ENCODE peak calls at places on chromosomes 1 and 21, in ten cellular contexts. O, W, S, B, Y, E, V, D, F and Q are unnamed samples.

GRCh38 chr1:241408170-241408569 is 51.2 kb upstream of the RGS7 start:
- DNase-seq in F (peak), E (no peak), O (peak), S (no peak), V (no peak), B (no peak), W (peak), Y (no peak), D (no peak), Q (peak)

GRCh38 chr1:53025034-53025777 is 36.8 kb upstream of the PODN start:
- DNase-seq in E (peak), F (peak), O (peak), S (no peak), V (peak), D (peak), Y (peak), W (peak), B (no peak), Q (peak)

GRCh38 chr1:244236101-244236500 is 185.0 kb downstream of the ZBTB18 start:
- DNase-seq in E (no peak), Y (no peak), B (no peak), S (no peak), V (no peak), D (no peak), O (peak), W (no peak), F (peak), Q (no peak)

GRCh38 chr1:224727851-224728250 is 111.7 kb downstream of the CNIH3 start:
- DNase-seq in B (no peak), W (peak), Y (no peak), F (no peak), V (no peak), D (peak), S (no peak), E (peak), O (no peak), Q (peak)

GRCh38 chr1:228647523-228648444 is 87.5 kb upstream of the RHOU start:
- DNase-seq in D (peak), V (no peak), W (peak), F (no peak), S (no peak), B (peak), O (peak), E (peak), Y (peak), Q (peak)

GRCh38 chr1:47598357-47598756 is 160.5 kb downstream of the FOXD2 start:
- DNase-seq in O (no peak), S (no peak), Y (no peak), F (no peak), D (no peak), V (no peak), B (no peak), W (no peak), E (no peak), Q (no peak)

GRCh38 chr1:10899490-10900264 is 103.2 kb upstream of the CASZ1 start:
- DNase-seq in D (no peak), O (no peak), W (peak), E (peak), S (no peak), B (no peak), Y (no peak), F (no peak), V (no peak), Q (peak)

GRCh38 chr21:21213297-21213696 is 215.1 kb downstream of the NCAM2 start:
- DNase-seq in D (no peak), V (no peak), W (no peak), O (no peak), B (no peak), E (no peak), Y (no peak), S (no peak), F (peak), Q (no peak)

GRCh38 chr21:35414511-35415139 is 365.5 kb upstream of the RUNX1 start:
- DNase-seq in F (peak), B (no peak), O (peak), E (no peak), Y (no peak), W (no peak), D (no peak), S (no peak), V (no peak), Q (no peak)

GRCh38 chr1:214566158-214567104 is 15.0 kb upstream of the PTPN14 start:
- DNase-seq in S (no peak), W (peak), D (peak), O (peak), V (no peak), B (no peak), E (peak), Y (no peak), F (peak), Q (peak)

GRCh38 chr1:209791920-209792319 is 7.6 kb upstream of the C1orf74 start:
- DNase-seq in B (no peak), D (no peak), W (no peak), O (no peak), E (no peak), S (no peak), V (no peak), F (no peak), Y (no peak), Q (peak)

GRCh38 chr1:247110627-247111258 is 6.6 kb upstream of the ZNF669 start:
- DNase-seq in F (peak), S (no peak), Y (no peak), E (peak), O (no peak), W (peak), D (peak), B (no peak), V (no peak), Q (peak)

GRCh38 chr1:119808972-119809550 is 2.2 kb downstream of the REG4 start:
- DNase-seq in W (peak), V (peak), O (peak), S (peak), B (peak), D (peak), E (peak), F (peak), Y (peak), Q (peak)

GRCh38 chr1:226422478-226422877 is 14.6 kb upstream of the PARP1 start:
- DNase-seq in O (no peak), E (no peak), V (no peak), F (no peak), B (no peak), S (no peak), Y (no peak), D (no peak), W (no peak), Q (no peak)

GRCh38 chr1:226427131-226427530 is 19.2 kb upstream of the PARP1 start:
- DNase-seq in F (no peak), S (no peak), W (no peak), V (no peak), E (no peak), D (no peak), B (no peak), O (no peak), Y (no peak), Q (no peak)

GRCh38 chr1:226425004-226425378 is 17.1 kb upstream of the PARP1 start:
- DNase-seq in V (no peak), S (no peak), B (no peak), D (no peak), W (no peak), E (no peak), F (no peak), O (no peak), Y (no peak), Q (no peak)

GRCh38 chr1:226425431-226426031 is 17.6 kb upstream of the PARP1 start:
- DNase-seq in D (no peak), E (no peak), Y (no peak), S (peak), O (no peak), F (no peak), W (peak), B (no peak), V (no peak), Q (no peak)

GRCh38 chr1:226424228-226425003 is 16.5 kb upstream of the PARP1 start:
- DNase-seq in D (peak), F (peak), E (peak), W (peak), O (peak), B (no peak), S (no peak), V (no peak), Y (no peak), Q (peak)
- TF ChIP-seq CTCF in D (peak), F (peak), E (peak), W (peak), O (peak), B (peak), S (peak), V (peak), Y (peak), Q (peak)

GRCh38 chr1:156157974-156158373 is 4.6 kb downstream of the SEMA4A start:
- DNase-seq in E (no peak), S (no peak), W (no peak), B (no peak), Y (no peak), V (no peak), F (no peak), D (no peak), O (no peak), Q (no peak)

GRCh38 chr1:156160744-156161181 is 7.4 kb downstream of the SEMA4A start:
- DNase-seq in V (peak), F (peak), Y (peak), S (peak), D (peak), E (no peak), W (peak), B (peak), O (peak), Q (peak)

GRCh38 chr1:156162430-156163037 is 9.1 kb downstream of the SEMA4A start:
- DNase-seq in D (no peak), V (no peak), W (no peak), F (no peak), O (no peak), B (peak), S (no peak), Y (no peak), E (no peak), Q (no peak)

GRCh38 chr1:156157506-156157905 is 4.1 kb downstream of the SEMA4A start:
- DNase-seq in D (no peak), W (no peak), F (no peak), V (no peak), O (no peak), E (no peak), Y (no peak), S (no peak), B (no peak), Q (no peak)

DNA sequence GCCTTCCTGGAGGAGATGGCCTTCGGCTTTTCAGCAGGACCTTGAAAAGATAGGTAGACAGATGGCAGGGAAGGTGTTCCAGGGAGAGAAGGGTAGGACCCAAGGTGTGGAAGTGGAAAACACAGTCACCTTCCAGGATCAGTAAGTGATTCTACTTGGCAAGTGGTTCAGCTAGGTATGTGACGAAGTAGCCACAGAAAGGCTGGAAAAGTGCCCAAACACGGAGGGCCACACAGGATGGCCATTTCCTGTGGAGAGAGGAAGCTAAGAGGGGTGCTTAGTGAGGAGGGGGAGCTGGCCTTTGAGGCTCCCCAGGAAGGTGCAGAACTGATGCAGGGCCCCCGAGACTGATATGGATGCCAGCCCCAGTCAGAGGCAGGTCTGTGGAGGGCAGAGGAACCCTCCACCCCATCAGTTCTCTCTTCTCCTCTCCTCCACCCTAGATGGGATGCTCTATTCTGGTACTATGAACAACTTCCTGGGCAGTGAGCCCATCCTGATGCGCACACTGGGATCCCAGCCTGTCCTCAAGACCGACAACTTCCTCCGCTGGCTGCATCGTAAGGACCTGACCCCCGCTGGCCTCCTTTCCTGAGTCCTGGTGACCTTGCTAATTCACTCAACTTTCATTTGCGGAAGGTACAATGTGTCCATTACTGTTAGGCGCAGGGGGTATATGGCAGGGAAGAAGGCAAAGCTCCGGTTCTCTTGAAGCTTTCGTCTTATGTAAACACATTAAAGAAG is 6.8 kb downstream of the SEMA4A start:
- DNase-seq in B (no peak), V (no peak), D (no peak), W (no peak), S (no peak), O (no peak), E (no peak), Y (no peak), F (no peak), Q (no peak)
- H3K4me3 ChIP-seq in B (peak), V (no peak), D (no peak), W (peak), S (peak), O (peak), E (no peak), Y (peak), F (no peak), Q (no peak)

GRCh38 chr1:5961601-5962000 is 30.6 kb downstream of the NPHP4 start:
- DNase-seq in Y (no peak), F (no peak), E (no peak), S (no peak), D (no peak), B (no peak), V (no peak), W (no peak), O (no peak), Q (no peak)
- TF ChIP-seq CTCF in Y (no peak), F (no peak), E (no peak), S (no peak), D (no peak), B (no peak), V (no peak), W (no peak), O (no peak), Q (no peak)

GRCh38 chr1:26703466-26703865 is 7.7 kb downstream of the ARID1A start:
- DNase-seq in D (peak), S (no peak), Y (no peak), O (no peak), V (no peak), E (no peak), W (no peak), B (no peak), F (no peak), Q (no peak)

GRCh38 chr1:26702680-26703038 is 6.8 kb downstream of the ARID1A start:
- DNase-seq in V (no peak), E (no peak), W (no peak), Y (no peak), O (no peak), S (no peak), F (no peak), B (no peak), D (no peak), Q (no peak)

GRCh38 chr1:26701266-26701994 is 5.6 kb downstream of the ARID1A start:
- DNase-seq in S (no peak), D (no peak), V (no peak), B (no peak), W (peak), E (peak), Y (no peak), O (peak), F (peak), Q (peak)

GRCh38 chr1:26700711-26701110 is 4.9 kb downstream of the ARID1A start:
- DNase-seq in Y (no peak), W (peak), F (peak), S (no peak), E (peak), V (no peak), B (no peak), O (peak), D (peak), Q (no peak)

DNA sequence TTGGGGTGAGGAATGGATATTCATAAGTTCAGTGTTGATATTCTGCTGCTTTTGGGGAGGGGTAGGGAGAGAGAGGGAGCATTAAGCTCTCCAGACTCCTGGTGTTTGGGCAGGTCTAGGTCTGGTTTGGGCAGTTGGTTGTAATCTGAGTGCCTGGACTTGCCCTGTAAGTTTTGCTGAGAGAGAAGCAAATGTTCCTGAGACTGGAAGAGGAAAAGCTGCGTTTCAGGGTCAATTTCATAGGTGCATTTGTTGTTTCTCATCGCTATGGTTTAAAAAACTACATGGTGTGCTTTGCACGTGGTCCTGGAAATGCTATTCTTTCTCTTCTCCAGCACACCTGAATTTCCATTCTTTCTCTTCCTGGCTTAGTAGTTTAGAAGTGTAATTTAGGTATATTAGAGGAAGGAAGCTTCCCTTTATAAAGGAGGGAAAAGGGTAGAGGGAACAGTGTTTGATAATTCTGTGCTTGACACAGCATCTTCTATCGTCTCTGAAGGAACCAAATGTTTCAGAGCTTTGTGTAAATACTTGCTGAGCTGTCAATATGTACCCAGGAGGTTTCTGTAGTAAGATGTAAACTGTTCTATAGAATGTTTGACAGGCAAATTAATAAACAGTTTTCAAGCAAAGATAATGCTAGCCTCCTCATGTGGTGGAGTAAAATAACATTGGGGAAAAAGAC is 6.3 kb downstream of the ARID1A start:
- DNase-seq in Y (no peak), F (no peak), D (no peak), E (peak), V (no peak), S (no peak), B (no peak), W (no peak), O (no peak), Q (peak)
- H3K4me3 ChIP-seq in Y (no peak), F (no peak), D (no peak), E (peak), V (no peak), S (no peak), B (no peak), W (no peak), O (no peak), Q (peak)

GRCh38 chr1:3067301-3067670 is 1.7 kb upstream of the PRDM16 start:
- DNase-seq in B (peak), V (no peak), F (no peak), O (no peak), W (no peak), E (no peak), D (no peak), Y (no peak), S (no peak), Q (no peak)

GRCh38 chr1:3065797-3066196 is 3.2 kb upstream of the PRDM16 start:
- DNase-seq in O (no peak), S (no peak), B (peak), V (no peak), F (no peak), W (no peak), E (no peak), Y (no peak), D (no peak), Q (no peak)

GRCh38 chr1:3066826-3067225 is 2.2 kb upstream of the PRDM16 start:
- DNase-seq in Y (no peak), B (peak), V (no peak), E (no peak), O (no peak), F (no peak), D (no peak), W (no peak), S (no peak), Q (no peak)

GRCh38 chr1:3065396-3065795 is 3.6 kb upstream of the PRDM16 start:
- DNase-seq in V (no peak), Y (no peak), F (no peak), O (no peak), W (no peak), S (no peak), D (no peak), E (no peak), B (peak), Q (no peak)

GRCh38 chr1:3066250-3066711 is 2.7 kb upstream of the PRDM16 start:
- DNase-seq in S (no peak), D (peak), F (no peak), Y (peak), E (no peak), O (no peak), V (no peak), W (no peak), B (peak), Q (no peak)
- TF ChIP-seq CTCF in S (no peak), D (peak), F (peak), Y (peak), E (no peak), O (peak), V (peak), W (no peak), B (peak), Q (no peak)

DNA sequence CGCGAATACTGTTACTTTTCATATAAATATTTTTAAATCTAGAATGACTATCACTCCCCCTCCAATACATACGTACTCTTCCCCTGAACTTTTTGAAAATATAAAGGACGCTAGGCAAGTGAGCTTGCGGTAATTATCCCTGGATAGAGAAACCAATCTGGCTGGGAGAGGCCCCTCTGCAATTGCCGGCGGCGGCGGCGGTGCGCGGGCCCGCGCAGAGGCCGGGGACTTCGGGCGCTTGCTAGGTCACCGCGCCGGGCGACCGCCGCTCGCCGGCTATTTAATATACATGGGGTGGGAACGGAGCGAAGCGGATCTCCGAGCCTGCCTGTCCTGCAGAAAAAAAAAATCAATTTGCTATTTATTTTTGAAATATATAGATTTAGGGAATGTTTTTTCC is 416.3 kb upstream of the ESRRG start:
- DNase-seq in O (no peak), D (no peak), E (no peak), S (no peak), B (no peak), Y (no peak), F (no peak), W (no peak), V (no peak), Q (no peak)
- H3K4me3 ChIP-seq in O (no peak), D (no peak), E (no peak), S (no peak), B (no peak), Y (no peak), F (no peak), W (no peak), V (no peak), Q (no peak)

DNA sequence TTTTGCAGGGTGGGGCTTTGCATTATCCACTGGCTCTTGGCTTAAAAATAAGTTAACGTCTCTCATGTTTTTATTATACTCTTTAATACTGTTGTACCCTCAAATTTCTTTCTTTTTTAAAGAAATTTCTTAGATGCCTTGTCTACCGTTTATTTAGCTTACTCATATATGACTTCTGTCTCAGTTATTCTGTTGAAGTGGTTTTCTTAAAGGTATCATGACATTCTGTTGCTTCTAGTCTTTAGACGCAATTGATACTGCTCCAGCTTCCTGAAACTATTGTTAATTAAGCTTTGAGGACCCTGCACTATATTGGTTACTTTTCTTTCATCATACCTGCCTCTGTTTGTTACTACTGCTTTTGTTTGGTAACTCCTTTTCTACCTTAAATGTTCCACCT is 11.7 kb downstream of the PKN2 start:
- DNase-seq in V (no peak), B (no peak), S (no peak), E (no peak), D (no peak), O (peak), Y (no peak), F (peak), W (no peak), Q (no peak)
- TF ChIP-seq CTCF in V (no peak), B (no peak), S (no peak), E (no peak), D (no peak), O (no peak), Y (no peak), F (no peak), W (no peak), Q (no peak)

GRCh38 chr1:163875214-163875926 is 553.6 kb downstream of the NUF2 start:
- DNase-seq in W (peak), F (peak), D (peak), S (no peak), V (no peak), E (peak), B (no peak), O (no peak), Y (peak), Q (peak)
- H3K4me3 ChIP-seq in W (no peak), F (no peak), D (peak), S (no peak), V (no peak), E (no peak), B (no peak), O (no peak), Y (peak), Q (no peak)

GRCh38 chr1:17485280-17485679 is 45.8 kb upstream of the RCC2 start:
- DNase-seq in W (peak), B (no peak), Y (no peak), O (no peak), D (no peak), V (no peak), F (peak), S (no peak), E (peak), Q (peak)
- TF ChIP-seq CTCF in W (peak), B (peak), Y (no peak), O (peak), D (peak), V (no peak), F (peak), S (no peak), E (peak), Q (peak)